ENCODE peak calls at places on chromosome 13, in five cellular contexts. J, Y, U, S and K are unnamed samples. For H3K4me1, the result is how much of the 10 kb centered on the place peaks cover.

GRCh38 chr13:70339738-70340137 is 231.5 kb upstream of the KLHL1 start:
- DNase-seq in U (peak), S (no peak), Y (peak), J (no peak), K (peak)

GRCh38 chr13:111325146-111325890 is 4.9 kb downstream of the TEX29 start:
- DNase-seq in Y (no peak), U (no peak), J (no peak), S (no peak), K (no peak)

GRCh38 chr13:100611678-100612492 is 23.3 kb upstream of the GGACT start:
- DNase-seq in J (no peak), S (peak), U (no peak), Y (peak), K (no peak)

GRCh38 chr13:75541287-75541686 is 3.6 kb upstream of the COMMD6 start:
- DNase-seq in U (no peak), J (no peak), Y (peak), S (no peak), K (no peak)

GRCh38 chr13:76764429-76764828 is 121.8 kb downstream of the KCTD12 start:
- DNase-seq in S (peak), J (peak), U (no peak), Y (peak), K (peak)

GRCh38 chr13:95100525-95101121 is 200.6 kb downstream of the ABCC4 start:
- DNase-seq in Y (no peak), U (no peak), J (no peak), S (no peak), K (no peak)

GRCh38 chr13:102904408-102904862 is 58.6 kb downstream of the ERCC5 start:
- DNase-seq in S (no peak), U (no peak), Y (no peak), J (no peak), K (no peak)

GRCh38 chr13:111946214-111946613 is 120.7 kb upstream of the SOX1 start:
- DNase-seq in S (no peak), J (no peak), U (no peak), Y (no peak), K (no peak)

GRCh38 chr13:90238433-90238832 is 1109.1 kb upstream of the MIR17HG start:
- DNase-seq in S (no peak), U (no peak), Y (no peak), J (no peak), K (peak)

GRCh38 chr13:65472336-65472735 is 1757.8 kb downstream of the PCDH9 start:
- DNase-seq in Y (no peak), S (no peak), U (no peak), J (no peak), K (no peak)

GRCh38 chr13:71477735-71478134 is 389.3 kb downstream of the DACH1 start:
- DNase-seq in U (no peak), Y (no peak), J (no peak), S (no peak), K (no peak)

GRCh38 chr13:95153647-95154405 is 147.4 kb downstream of the ABCC4 start:
- DNase-seq in J (no peak), S (no peak), U (no peak), Y (no peak), K (no peak)

GRCh38 chr13:69565334-69565733 is 542.3 kb upstream of the ATXN8OS start:
- DNase-seq in S (no peak), J (no peak), Y (no peak), U (peak), K (peak)

GRCh38 chr13:76286178-76286577 is 600.0 kb downstream of the KCTD12 start:
- DNase-seq in J (no peak), U (no peak), Y (no peak), S (no peak), K (no peak)

GRCh38 chr13:59790626-59791025 is 373.1 kb downstream of the DIAPH3 start:
- DNase-seq in J (no peak), S (no peak), Y (no peak), U (no peak), K (peak)

GRCh38 chr13:110616103-110617101 is 1.1 kb downstream of the NAXD start:
- DNase-seq in J (peak), S (no peak), U (peak), Y (peak), K (peak)

GRCh38 chr13:78323040-78323439 is 280.3 kb downstream of the POU4F1 start:
- DNase-seq in S (no peak), Y (no peak), U (no peak), J (no peak), K (no peak)

GRCh38 chr13:71171740-71172139 is 695.3 kb downstream of the DACH1 start:
- DNase-seq in U (no peak), Y (no peak), S (no peak), J (no peak), K (no peak)

GRCh38 chr13:73335226-73335625 is 276.4 kb downstream of the KLF5 start:
- DNase-seq in Y (no peak), J (no peak), S (no peak), U (no peak), K (no peak)

GRCh38 chr13:60028021-60028420 is 135.7 kb downstream of the DIAPH3 start:
- DNase-seq in U (no peak), Y (no peak), J (no peak), S (no peak), K (no peak)

GRCh38 chr13:35573639-35574038 is 97.2 kb upstream of the MAB21L1 start:
- DNase-seq in J (no peak), S (no peak), Y (no peak), U (no peak), K (no peak)

GRCh38 chr13:52848455-52849190 is at the start of gene PCDH8:
- DNase-seq in S (no peak), Y (peak), U (peak), J (no peak), K (peak)
- H3K4me1 ChIP-seq in S (under half), Y (under half), U (under half), J (under half), K (under half)

GRCh38 chr13:41645313-41645712 is 188.0 kb downstream of the RGCC start:
- DNase-seq in J (peak), Y (peak), S (no peak), U (peak), K (no peak)

GRCh38 chr13:41649659-41650058 is 192.3 kb downstream of the RGCC start:
- DNase-seq in S (no peak), Y (no peak), J (no peak), U (no peak), K (peak)

GRCh38 chr13:41651413-41652068 is 194.2 kb downstream of the RGCC start:
- DNase-seq in J (no peak), U (no peak), S (no peak), Y (no peak), K (no peak)

GRCh38 chr13:41650706-41651105 is 193.4 kb downstream of the RGCC start:
- DNase-seq in Y (no peak), S (no peak), U (no peak), J (no peak), K (no peak)

DNA sequence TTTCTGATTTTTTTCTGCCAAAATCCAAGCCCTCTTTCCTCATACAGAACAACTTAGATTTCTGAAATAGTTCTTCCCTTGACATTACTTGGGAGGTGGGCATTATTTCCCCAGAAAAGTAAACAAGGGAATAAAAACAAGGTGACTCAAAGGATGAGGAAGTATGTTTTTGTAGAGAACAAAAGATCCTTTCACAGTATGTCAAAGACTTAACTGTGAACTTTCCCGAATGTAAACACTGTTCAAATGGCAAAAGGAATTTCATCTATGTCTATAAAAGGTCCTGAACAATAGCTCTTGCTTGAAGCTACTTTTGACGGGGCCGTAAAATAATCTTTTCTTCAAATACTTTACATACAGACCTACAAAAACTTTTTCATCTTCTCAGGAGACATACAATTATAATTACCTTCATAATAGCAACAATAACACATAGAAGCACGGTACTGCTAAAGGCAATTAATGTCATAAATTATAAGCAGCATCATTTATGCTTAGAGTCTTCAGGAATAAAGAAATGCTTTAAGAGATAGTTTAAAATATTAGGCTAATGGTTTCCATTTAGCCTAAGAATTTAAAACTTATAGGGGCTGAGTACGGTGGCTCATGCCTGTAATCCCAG is 191.1 kb downstream of the RGCC start:
- DNase-seq in Y (no peak), J (no peak), U (peak), S (no peak), K (peak)
- H3K4me1 ChIP-seq in Y (under half), J (under half), U (under half), S (under half), K (under half)

GRCh38 chr13:24670174-24670573 is 10.0 kb upstream of the ATP12A start:
- DNase-seq in J (no peak), S (no peak), Y (no peak), U (no peak), K (no peak)
- H3K4me1 ChIP-seq in J (under half), S (under half), Y (under half), U (under half), K (under half)

DNA sequence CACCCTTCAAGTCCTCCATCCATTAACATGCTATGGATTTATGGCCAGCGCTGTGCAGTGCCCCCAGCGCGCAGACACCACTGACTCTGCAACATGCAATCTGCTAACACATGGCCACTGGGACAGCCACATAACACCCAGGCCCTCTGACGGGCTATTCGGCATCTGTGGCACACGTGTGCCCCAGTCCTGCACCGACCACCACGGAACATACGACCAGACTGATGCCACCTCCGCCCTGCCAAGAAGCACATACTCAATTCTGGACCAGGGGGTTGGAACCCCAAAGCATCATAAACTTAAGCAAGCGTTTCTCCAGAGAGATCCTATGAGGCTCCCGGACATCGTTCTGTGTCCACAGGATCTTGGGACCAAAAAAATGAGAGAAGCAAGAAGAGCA is 9.8 kb downstream of the STK24 start:
- DNase-seq in S (no peak), U (no peak), Y (no peak), J (no peak), K (no peak)
- H3K4me1 ChIP-seq in S (half or more), U (under half), Y (half or more), J (half or more), K (under half)

DNA sequence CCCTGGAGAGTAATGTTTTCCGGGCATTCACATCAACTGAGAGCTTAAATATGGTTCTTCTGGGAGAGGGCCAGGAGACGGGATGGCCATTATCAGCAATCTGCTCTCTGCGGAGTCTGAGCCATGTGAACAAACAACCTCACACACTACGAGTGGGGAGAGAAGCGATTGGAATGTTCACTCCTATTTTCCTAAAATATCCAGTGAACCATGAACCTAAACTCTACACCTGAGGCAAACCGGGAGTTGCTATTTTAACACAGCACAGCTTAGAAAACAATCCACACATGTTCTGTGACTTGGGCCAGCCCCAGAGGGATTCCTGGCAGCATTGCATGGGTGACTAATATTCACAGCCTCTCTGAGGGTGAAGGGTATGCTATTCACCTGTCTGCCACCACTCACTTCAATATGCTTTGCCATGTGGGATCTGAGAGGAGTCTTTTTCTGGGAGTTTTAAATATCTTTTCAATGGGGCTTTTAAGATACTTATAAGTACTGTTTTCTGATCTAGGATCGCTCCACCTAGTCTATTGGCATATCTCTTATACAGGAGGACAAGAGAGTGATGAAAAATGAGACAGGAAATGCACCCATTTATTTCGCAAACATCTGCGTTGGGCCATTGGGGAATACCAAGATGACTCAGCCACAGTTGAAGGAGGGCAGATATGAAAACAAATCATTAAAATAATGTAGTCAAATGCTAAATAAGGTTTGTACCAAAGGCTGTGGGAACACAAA is 72.6 kb upstream of the SERP2 start:
- DNase-seq in J (peak), Y (peak), S (peak), U (no peak), K (no peak)
- H3K4me1 ChIP-seq in J (half or more), Y (under half), S (half or more), U (under half), K (under half)

GRCh38 chr13:112967666-112968379 is 1.2 kb upstream of the MCF2L start:
- DNase-seq in S (no peak), J (no peak), Y (no peak), U (no peak), K (no peak)

GRCh38 chr13:112968380-112968909 is 569 bp upstream of the MCF2L start:
- DNase-seq in U (peak), S (no peak), J (no peak), Y (peak), K (no peak)

GRCh38 chr13:112970552-112971287 is 1.7 kb downstream of the MCF2L start:
- DNase-seq in Y (no peak), J (no peak), S (no peak), U (no peak), K (no peak)

GRCh38 chr13:112969692-112970338 is 801 bp downstream of the MCF2L start:
- DNase-seq in U (no peak), Y (no peak), S (no peak), J (no peak), K (no peak)

GRCh38 chr13:112968910-112969691 is at the start of gene MCF2L:
- DNase-seq in J (no peak), Y (peak), U (peak), S (peak), K (no peak)
- H3K4me1 ChIP-seq in J (under half), Y (under half), U (under half), S (under half), K (under half)

GRCh38 chr13:49366841-49367240 is 77.0 kb downstream of the CAB39L start:
- DNase-seq in Y (no peak), J (no peak), S (no peak), U (no peak), K (no peak)
- H3K4me1 ChIP-seq in Y (under half), J (under half), S (under half), U (under half), K (under half)

GRCh38 chr13:42153371-42153770 is 104.9 kb downstream of the DGKH start:
- DNase-seq in J (no peak), Y (no peak), U (no peak), S (no peak), K (no peak)
- H3K4me1 ChIP-seq in J (under half), Y (under half), U (under half), S (under half), K (under half)

DNA sequence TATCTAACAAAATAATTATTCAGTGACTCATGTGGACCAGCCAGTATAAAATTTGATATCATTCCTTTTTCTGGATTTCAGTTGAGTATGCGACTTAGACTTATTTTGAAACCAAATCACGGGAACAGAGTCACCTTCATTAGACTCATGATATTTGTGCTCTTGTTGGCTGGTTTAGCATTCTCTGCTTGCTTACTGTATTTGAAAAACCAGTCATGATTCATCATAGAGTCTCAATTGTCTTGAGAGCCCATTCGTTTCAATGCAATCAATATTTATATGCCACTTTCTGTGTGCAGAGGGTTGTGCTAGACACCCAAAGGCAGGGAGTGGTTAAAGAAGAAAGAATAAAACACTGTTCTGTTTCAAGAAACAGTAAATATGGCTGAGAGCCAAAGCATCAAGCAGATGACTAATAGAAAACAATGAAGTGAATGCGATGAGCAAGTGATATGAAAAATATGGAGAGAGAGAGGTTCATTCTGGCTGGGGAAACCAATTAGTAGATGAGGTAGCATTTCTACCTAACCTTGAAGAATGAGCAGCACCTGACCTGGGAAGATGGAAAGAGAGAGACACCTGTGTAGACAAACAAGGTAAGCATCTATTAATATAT is 99.6 kb upstream of the MBNL2 start:
- DNase-seq in Y (no peak), J (no peak), U (no peak), S (no peak), K (no peak)
- H3K4me1 ChIP-seq in Y (under half), J (under half), U (under half), S (under half), K (under half)